ENCODE peak calls at places on chromosomes 1 and 21, in nine cellular contexts. P is HCT116, C is GM23248, O is PC-3, R is GM23338, B is MM.1S, T is neural progenitor cell, A is hepatocyte, G is SK-N-SH. H is an unnamed sample.

GRCh38 chr1:158329807-158330206 is 1.5 kb downstream of the CD1B start:
- DNase-seq in P (no peak), C (peak), O (peak), R (peak), B (peak), T (peak), A (no peak), G (no peak), H (peak)

GRCh38 chr1:236979149-236979890 is 24.9 kb downstream of the MT1HL1 start:
- DNase-seq in P (no peak), C (no peak), O (no peak), R (no peak), B (no peak), T (no peak), A (no peak), G (no peak), H (no peak)

GRCh38 chr1:114274621-114275317 is 121.1 kb upstream of the SYT6 start:
- DNase-seq in P (no peak), C (no peak), O (no peak), R (no peak), B (no peak), T (peak), A (no peak), G (no peak), H (no peak)

GRCh38 chr1:202113690-202114300 is 8.9 kb upstream of the GPR37L1 start:
- DNase-seq in P (no peak), C (no peak), O (no peak), R (no peak), B (peak), T (no peak), A (peak), G (no peak), H (peak)

GRCh38 chr1:95023399-95024050 is 49.2 kb downstream of the ALG14 start:
- DNase-seq in P (no peak), C (peak), O (peak), R (no peak), B (no peak), T (no peak), A (no peak), G (no peak), H (no peak)

GRCh38 chr1:234212764-234213406 is 160.4 kb upstream of the COA6 start:
- DNase-seq in P (no peak), C (peak), O (peak), R (peak), B (peak), T (peak), A (peak), G (peak), H (peak)

GRCh38 chr1:178964469-178965330 is 61.0 kb upstream of the FAM20B start:
- DNase-seq in P (no peak), C (no peak), O (no peak), R (no peak), B (no peak), T (no peak), A (no peak), G (no peak), H (no peak)

GRCh38 chr1:47934243-47934805 is 62.9 kb downstream of the TRABD2B start:
- DNase-seq in P (no peak), C (peak), O (no peak), R (peak), B (no peak), T (peak), A (peak), G (peak), H (no peak)

GRCh38 chr1:194512957-194513356 is 1326.5 kb upstream of the B3GALT2 start:
- DNase-seq in P (no peak), C (no peak), O (no peak), R (no peak), B (no peak), T (no peak), A (no peak), G (no peak), H (no peak)

GRCh38 chr1:46532498-46533178 is 18.8 kb downstream of the KNCN start:
- DNase-seq in P (no peak), C (peak), O (peak), R (peak), B (peak), T (peak), A (peak), G (peak), H (peak)

GRCh38 chr1:33561576-33561975 is 89.1 kb downstream of the ZSCAN20 start:
- DNase-seq in P (no peak), C (no peak), O (no peak), R (no peak), B (no peak), T (no peak), A (no peak), G (no peak), H (no peak)

GRCh38 chr1:37102656-37103382 is 68.5 kb upstream of the GRIK3 start:
- DNase-seq in P (no peak), C (no peak), O (no peak), R (no peak), B (no peak), T (no peak), A (no peak), G (no peak), H (no peak)

GRCh38 chr1:2210084-2210653 is 15.6 kb upstream of the FAAP20 start:
- DNase-seq in P (no peak), C (no peak), O (no peak), R (no peak), B (no peak), T (no peak), A (no peak), G (no peak), H (no peak)

GRCh38 chr1:7810395-7810794 is 26.3 kb downstream of the PER3 start:
- DNase-seq in P (peak), C (peak), O (peak), R (no peak), B (no peak), T (no peak), A (no peak), G (no peak), H (no peak)

GRCh38 chr1:92877792-92878191 is 46.0 kb downstream of the RPL5 start:
- DNase-seq in P (no peak), C (peak), O (no peak), R (no peak), B (peak), T (no peak), A (no peak), G (peak), H (peak)

GRCh38 chr1:192477630-192478029 is 97.9 kb upstream of the RGS1 start:
- DNase-seq in P (no peak), C (peak), O (peak), R (peak), B (peak), T (no peak), A (peak), G (peak), H (peak)

GRCh38 chr1:6960291-6960758 is 175.1 kb downstream of the CAMTA1 start:
- DNase-seq in P (no peak), C (peak), O (peak), R (no peak), B (no peak), T (no peak), A (peak), G (peak), H (no peak)

GRCh38 chr21:9839011-9839661 is 682.2 kb upstream of the TPTE start:
- DNase-seq in P (no peak), C (no peak), O (peak), R (no peak), B (no peak), T (no peak), A (peak), G (peak), H (no peak)

GRCh38 chr1:42931108-42931539 is 27.5 kb downstream of the SLC2A1 start:
- DNase-seq in P (no peak), C (peak), O (peak), R (peak), B (peak), T (peak), A (peak), G (peak), H (peak)

GRCh38 chr1:212607924-212608208 is 695 bp upstream of the ATF3 start:
- DNase-seq in P (no peak), C (peak), O (no peak), R (no peak), B (no peak), T (no peak), A (no peak), G (no peak), H (no peak)

GRCh38 chr1:212606042-212606733 is 2.4 kb upstream of the ATF3 start:
- DNase-seq in P (no peak), C (peak), O (no peak), R (no peak), B (no peak), T (peak), A (no peak), G (no peak), H (no peak)

GRCh38 chr1:212606734-212607205 is 1.8 kb upstream of the ATF3 start:
- DNase-seq in P (no peak), C (peak), O (peak), R (peak), B (peak), T (peak), A (peak), G (peak), H (no peak)

GRCh38 chr1:212607206-212607923 is 1.2 kb upstream of the ATF3 start:
- DNase-seq in P (no peak), C (no peak), O (peak), R (peak), B (peak), T (peak), A (no peak), G (peak), H (peak)

GRCh38 chr1:212605441-212605976 is 3.1 kb upstream of the ATF3 start:
- DNase-seq in P (no peak), C (peak), O (no peak), R (no peak), B (no peak), T (peak), A (no peak), G (no peak), H (no peak)
- TF ChIP-seq EZH2phosphoT487 in P (no peak), C (no peak), O (no peak), R (no peak), B (no peak), T (no peak), A (no peak), G (peak), H (no peak)

GRCh38 chr1:218346391-218347204 is 1.5 kb downstream of the TGFB2 start:
- DNase-seq in P (no peak), C (peak), O (peak), R (peak), B (no peak), T (peak), A (peak), G (no peak), H (no peak)

GRCh38 chr1:218347713-218348627 is 2.8 kb downstream of the TGFB2 start:
- DNase-seq in P (no peak), C (peak), O (peak), R (peak), B (no peak), T (no peak), A (peak), G (no peak), H (no peak)

GRCh38 chr1:218347316-218347712 is 2.2 kb downstream of the TGFB2 start:
- DNase-seq in P (no peak), C (peak), O (peak), R (peak), B (no peak), T (peak), A (peak), G (no peak), H (no peak)

GRCh38 chr1:218344814-218345672 is at the start of gene TGFB2:
- DNase-seq in P (no peak), C (peak), O (peak), R (peak), B (peak), T (peak), A (peak), G (no peak), H (no peak)

DNA sequence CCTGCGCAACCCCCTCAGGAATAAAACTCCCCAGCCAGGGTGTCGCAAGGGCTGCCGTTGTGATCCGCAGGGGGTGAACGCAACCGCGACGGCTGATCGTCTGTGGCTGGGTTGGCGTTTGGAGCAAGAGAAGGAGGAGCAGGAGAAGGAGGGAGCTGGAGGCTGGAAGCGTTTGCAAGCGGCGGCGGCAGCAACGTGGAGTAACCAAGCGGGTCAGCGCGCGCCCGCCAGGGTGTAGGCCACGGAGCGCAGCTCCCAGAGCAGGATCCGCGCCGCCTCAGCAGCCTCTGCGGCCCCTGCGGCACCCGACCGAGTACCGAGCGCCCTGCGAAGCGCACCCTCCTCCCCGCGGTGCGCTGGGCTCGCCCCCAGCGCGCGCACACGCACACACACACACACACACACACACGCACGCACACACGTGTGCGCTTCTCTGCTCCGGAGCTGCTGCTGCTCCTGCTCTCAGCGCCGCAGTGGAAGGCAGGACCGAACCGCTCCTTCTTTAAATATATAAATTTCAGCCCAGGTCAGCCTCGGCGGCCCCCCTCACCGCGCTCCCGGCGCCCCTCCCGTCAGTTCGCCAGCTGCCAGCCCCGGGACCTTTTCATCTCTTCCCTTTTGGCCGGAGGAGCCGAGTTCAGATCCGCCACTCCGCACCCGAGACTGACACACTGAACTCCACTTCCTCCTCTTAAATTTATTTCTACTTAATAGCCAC is 696 bp downstream of the TGFB2 start:
- DNase-seq in P (no peak), C (peak), O (peak), R (peak), B (peak), T (peak), A (peak), G (peak), H (peak)
- TF ChIP-seq EZH2phosphoT487 in P (no peak), C (no peak), O (no peak), R (no peak), B (no peak), T (no peak), A (no peak), G (no peak), H (no peak)

GRCh38 chr1:155126494-155127104 is 1.1 kb upstream of the EFNA1 start:
- DNase-seq in P (no peak), C (peak), O (no peak), R (peak), B (no peak), T (peak), A (peak), G (peak), H (no peak)
- TF ChIP-seq EZH2phosphoT487 in P (no peak), C (peak), O (no peak), R (no peak), B (no peak), T (no peak), A (no peak), G (no peak), H (no peak)

DNA sequence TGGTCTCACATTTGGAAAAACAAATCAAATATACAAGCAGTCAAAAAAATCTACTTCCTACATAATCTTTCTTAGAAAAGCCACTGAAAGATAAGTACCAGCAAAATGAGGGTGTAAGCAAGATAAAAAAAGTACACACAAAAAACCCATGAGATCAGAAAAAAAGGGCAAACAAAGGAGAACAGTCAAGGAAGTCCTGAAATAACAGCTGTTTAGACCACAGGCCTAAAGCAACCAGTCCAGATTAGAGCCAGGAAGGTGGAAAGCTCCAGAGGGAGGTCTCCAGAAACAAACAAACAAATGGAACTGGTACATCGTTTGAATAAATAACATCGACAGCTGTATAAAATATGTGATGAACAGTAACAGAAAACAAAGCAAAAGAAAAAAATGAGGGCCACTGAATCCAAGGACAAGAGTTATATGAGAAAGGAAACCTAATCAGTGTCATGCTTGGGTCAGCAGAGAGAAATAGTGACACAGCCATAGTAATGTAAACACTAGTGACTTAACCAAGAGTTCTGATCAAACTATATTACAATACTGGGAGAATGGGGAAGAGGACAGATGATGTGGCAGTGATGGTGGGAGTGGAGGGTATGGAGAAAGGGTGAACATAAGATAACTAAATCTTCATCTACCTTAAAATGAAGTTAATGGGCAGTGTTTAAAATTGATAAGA is 67.5 kb downstream of the NVL start:
- DNase-seq in P (no peak), C (no peak), O (peak), R (no peak), B (peak), T (no peak), A (no peak), G (no peak), H (no peak)
- TF ChIP-seq EZH2phosphoT487 in P (no peak), C (no peak), O (no peak), R (no peak), B (no peak), T (no peak), A (no peak), G (no peak), H (no peak)

DNA sequence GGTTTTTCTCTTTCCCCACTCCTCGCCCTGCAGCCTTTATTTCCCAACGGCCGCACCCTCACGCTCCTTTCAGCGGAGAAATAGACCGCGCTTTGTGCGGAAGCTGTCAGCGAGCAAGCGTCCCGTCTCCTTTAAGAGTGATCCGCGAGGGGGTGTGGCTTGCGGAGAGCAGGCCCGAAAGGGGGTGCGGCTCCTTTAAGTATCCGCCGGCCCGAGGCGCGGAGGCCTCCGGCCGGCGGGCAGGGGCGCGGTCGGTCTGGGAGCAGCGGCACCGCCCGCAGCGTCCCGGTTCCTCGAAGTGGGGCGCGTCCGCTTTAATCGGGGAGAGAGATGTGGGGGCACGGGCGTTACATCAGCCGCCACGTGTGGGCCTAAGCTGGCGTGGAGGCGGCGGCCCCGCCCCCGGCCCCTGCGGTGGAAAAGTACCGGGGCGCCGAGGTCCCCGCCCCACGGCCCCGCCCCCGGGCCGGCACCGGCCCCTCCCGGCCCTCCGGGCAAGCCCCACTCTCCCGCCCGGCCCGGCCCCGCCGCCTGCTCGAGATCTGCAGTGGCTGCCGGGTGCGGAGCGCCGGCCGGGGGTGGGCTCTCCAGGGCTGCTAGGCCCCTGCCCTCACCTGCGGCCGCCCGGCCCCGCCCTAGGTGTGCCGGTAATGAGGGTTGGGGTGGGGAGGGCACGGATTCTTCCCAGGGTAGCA is 1.2 kb downstream of the SLC6A9 start:
- DNase-seq in P (peak), C (peak), O (peak), R (peak), B (peak), T (peak), A (peak), G (peak), H (peak)
- TF ChIP-seq EZH2phosphoT487 in P (no peak), C (no peak), O (no peak), R (no peak), B (no peak), T (no peak), A (no peak), G (no peak), H (no peak)

GRCh38 chr1:159939603-159940002 is 5.8 kb downstream of the IGSF9 start:
- DNase-seq in P (no peak), C (no peak), O (no peak), R (no peak), B (no peak), T (no peak), A (no peak), G (no peak), H (no peak)
- TF ChIP-seq EZH2phosphoT487 in P (no peak), C (no peak), O (no peak), R (no peak), B (no peak), T (no peak), A (no peak), G (no peak), H (no peak)